ENCODE peak calls at places on chromosomes 11 and 22, in nine cellular contexts. E is IMR-90, B is GM13976, N is neural crest cell, O is Calu3, D is WTC11, G is GM12865, U is body of pancreas, W is glutamatergic neuron. K is an unnamed sample.

GRCh38 chr11:58923300-58923788 is 15.9 kb upstream of the GLYATL1 start:
- DNase-seq in E (peak), B (peak), N (no peak), O (no peak), D (peak), G (peak), U (peak), W (no peak), K (peak)

GRCh38 chr11:44737222-44737621 is 10.5 kb downstream of the TSPAN18 start:
- DNase-seq in E (no peak), B (no peak), N (no peak), O (no peak), D (no peak), G (no peak), U (no peak), W (no peak), K (no peak)

GRCh38 chr11:110298298-110298765 is 1.9 kb upstream of the RDX start:
- DNase-seq in E (no peak), B (no peak), N (no peak), O (no peak), D (no peak), G (no peak), U (peak), W (no peak), K (peak)

GRCh38 chr11:110883266-110883665 is 171.0 kb upstream of the ARHGAP20 start:
- DNase-seq in E (peak), B (no peak), N (no peak), O (no peak), D (no peak), G (no peak), U (no peak), W (no peak), K (no peak)

GRCh38 chr11:2791139-2791520 is 91.3 kb upstream of the KCNQ1OT1 start:
- DNase-seq in E (no peak), B (no peak), N (no peak), O (no peak), D (peak), G (no peak), U (peak), W (peak), K (no peak)

GRCh38 chr22:42913874-42914510 is 56.9 kb upstream of the ARFGAP3 start:
- DNase-seq in E (no peak), B (no peak), N (no peak), O (no peak), D (no peak), G (no peak), U (peak), W (no peak), K (no peak)

GRCh38 chr22:22201185-22201924 is 43.2 kb upstream of the VPREB1 start:
- DNase-seq in E (peak), B (peak), N (no peak), O (peak), D (peak), G (peak), U (peak), W (peak), K (no peak)

GRCh38 chr11:62501432-62501891 is 45.1 kb downstream of the AHNAK start:
- DNase-seq in E (peak), B (peak), N (no peak), O (no peak), D (no peak), G (no peak), U (peak), W (peak), K (no peak)

GRCh38 chr11:134536677-134537076 is 124.6 kb upstream of the B3GAT1 start:
- DNase-seq in E (no peak), B (no peak), N (no peak), O (no peak), D (no peak), G (no peak), U (no peak), W (peak), K (no peak)

GRCh38 chr11:3810951-3811350 is 2.6 kb downstream of the PGAP2 start:
- DNase-seq in E (peak), B (no peak), N (no peak), O (no peak), D (no peak), G (no peak), U (no peak), W (no peak), K (no peak)

GRCh38 chr11:117515892-117516291 is 188.2 kb downstream of the CEP164 start:
- DNase-seq in E (no peak), B (no peak), N (no peak), O (no peak), D (no peak), G (no peak), U (no peak), W (no peak), K (no peak)

GRCh38 chr22:43862074-43862881 is at the start of gene SULT4A1:
- DNase-seq in E (peak), B (no peak), N (peak), O (peak), D (peak), G (no peak), U (peak), W (peak), K (no peak)

GRCh38 chr11:123218451-123218850 is 23.4 kb upstream of the CLMP start:
- DNase-seq in E (peak), B (no peak), N (no peak), O (no peak), D (no peak), G (no peak), U (no peak), W (no peak), K (peak)

GRCh38 chr11:37500425-37500824 is 902.4 kb upstream of the RAG2 start:
- DNase-seq in E (peak), B (no peak), N (no peak), O (no peak), D (no peak), G (no peak), U (no peak), W (no peak), K (peak)

GRCh38 chr22:43236401-43237166 is 49.6 kb upstream of the TTLL12 start:
- DNase-seq in E (no peak), B (no peak), N (no peak), O (no peak), D (no peak), G (no peak), U (peak), W (no peak), K (no peak)

GRCh38 chr22:20532256-20532993 is 25.0 kb downstream of the MED15 start:
- DNase-seq in E (no peak), B (no peak), N (no peak), O (no peak), D (no peak), G (no peak), U (no peak), W (no peak), K (no peak)

GRCh38 chr22:49889071-49889470 is 29.2 kb downstream of the ALG12 start:
- DNase-seq in E (no peak), B (no peak), N (no peak), O (no peak), D (no peak), G (no peak), U (no peak), W (no peak), K (no peak)

GRCh38 chr22:38632528-38632927 is 23.7 kb downstream of the FAM227A start:
- DNase-seq in E (no peak), B (no peak), N (no peak), O (no peak), D (no peak), G (no peak), U (no peak), W (no peak), K (no peak)

GRCh38 chr11:1392111-1392510 is 2.4 kb downstream of the BRSK2 start:
- DNase-seq in E (no peak), B (no peak), N (no peak), O (no peak), D (no peak), G (no peak), U (peak), W (no peak), K (no peak)

GRCh38 chr22:43434601-43435311 is 22.9 kb downstream of the MPPED1 start:
- DNase-seq in E (no peak), B (no peak), N (no peak), O (no peak), D (no peak), G (no peak), U (no peak), W (no peak), K (no peak)

GRCh38 chr11:47595029-47595428 is 818 bp upstream of the C1QTNF4 start:
- DNase-seq in E (no peak), B (no peak), N (no peak), O (no peak), D (no peak), G (no peak), U (no peak), W (no peak), K (no peak)

GRCh38 chr11:101583180-101584128 is at the start of gene TRPC6:
- DNase-seq in E (peak), B (peak), N (peak), O (no peak), D (peak), G (no peak), U (peak), W (peak), K (peak)

GRCh38 chr11:18768472-18768901 is 23.1 kb downstream of the PTPN5 start:
- DNase-seq in E (no peak), B (peak), N (no peak), O (no peak), D (no peak), G (peak), U (no peak), W (no peak), K (peak)

GRCh38 chr22:45200862-45201511 is 37.3 kb downstream of the NUP50 start:
- DNase-seq in E (peak), B (no peak), N (no peak), O (no peak), D (no peak), G (no peak), U (no peak), W (peak), K (peak)

GRCh38 chr11:19919050-19919561 is 206.5 kb downstream of the NAV2 start:
- DNase-seq in E (peak), B (no peak), N (no peak), O (peak), D (no peak), G (no peak), U (peak), W (no peak), K (peak)

GRCh38 chr11:117219455-117219854 is 12.4 kb downstream of the PCSK7 start:
- DNase-seq in E (no peak), B (no peak), N (no peak), O (no peak), D (no peak), G (no peak), U (no peak), W (no peak), K (no peak)

GRCh38 chr11:37657645-37658044 is 1059.6 kb upstream of the RAG2 start:
- DNase-seq in E (peak), B (no peak), N (no peak), O (no peak), D (no peak), G (no peak), U (no peak), W (no peak), K (peak)

GRCh38 chr11:14119357-14119756 is 156.8 kb downstream of the SPON1 start:
- DNase-seq in E (no peak), B (no peak), N (no peak), O (no peak), D (no peak), G (no peak), U (no peak), W (no peak), K (peak)

GRCh38 chr11:19311306-19312030 is 70.7 kb upstream of the E2F8 start:
- DNase-seq in E (peak), B (peak), N (peak), O (peak), D (peak), G (peak), U (peak), W (peak), K (peak)

GRCh38 chr22:49461674-49462073 is 366.0 kb downstream of the BRD1 start:
- DNase-seq in E (no peak), B (no peak), N (no peak), O (no peak), D (no peak), G (no peak), U (no peak), W (no peak), K (no peak)

GRCh38 chr11:102111011-102111786 is 952 bp downstream of the YAP1 start:
- DNase-seq in E (peak), B (peak), N (peak), O (peak), D (peak), G (peak), U (peak), W (peak), K (peak)

GRCh38 chr11:75576017-75576416 is 14.0 kb downstream of the SERPINH1 start:
- DNase-seq in E (no peak), B (no peak), N (no peak), O (no peak), D (no peak), G (no peak), U (no peak), W (no peak), K (no peak)

GRCh38 chr11:75576445-75577049 is 14.5 kb downstream of the SERPINH1 start:
- DNase-seq in E (peak), B (peak), N (no peak), O (peak), D (peak), G (peak), U (peak), W (no peak), K (peak)

GRCh38 chr11:75577198-75577597 is 15.1 kb downstream of the SERPINH1 start:
- DNase-seq in E (peak), B (no peak), N (peak), O (peak), D (peak), G (no peak), U (peak), W (peak), K (peak)

GRCh38 chr11:75572744-75573143 is 10.7 kb downstream of the SERPINH1 start:
- DNase-seq in E (no peak), B (no peak), N (no peak), O (no peak), D (no peak), G (no peak), U (no peak), W (no peak), K (no peak)

GRCh38 chr11:75574698-75575265 is 12.7 kb downstream of the SERPINH1 start:
- DNase-seq in E (no peak), B (no peak), N (no peak), O (no peak), D (no peak), G (no peak), U (no peak), W (no peak), K (no peak)
- TF ChIP-seq CTCF in E (peak), B (no peak), N (no peak), O (no peak), D (no peak), G (no peak), U (no peak), W (no peak), K (no peak)

GRCh38 chr11:106137061-106137460 is 59.6 kb downstream of the AASDHPPT start:
- DNase-seq in E (no peak), B (no peak), N (no peak), O (no peak), D (no peak), G (no peak), U (no peak), W (no peak), K (peak)

GRCh38 chr11:106131998-106132397 is 54.5 kb downstream of the AASDHPPT start:
- DNase-seq in E (no peak), B (no peak), N (no peak), O (no peak), D (no peak), G (no peak), U (no peak), W (no peak), K (no peak)

GRCh38 chr11:106132582-106133354 is 55.3 kb downstream of the AASDHPPT start:
- DNase-seq in E (no peak), B (no peak), N (no peak), O (no peak), D (no peak), G (no peak), U (no peak), W (no peak), K (peak)

GRCh38 chr11:106137758-106138157 is 60.3 kb downstream of the AASDHPPT start:
- DNase-seq in E (no peak), B (no peak), N (no peak), O (no peak), D (no peak), G (no peak), U (no peak), W (no peak), K (no peak)

GRCh38 chr11:106133529-106133928 is 56.1 kb downstream of the AASDHPPT start:
- DNase-seq in E (no peak), B (no peak), N (no peak), O (no peak), D (no peak), G (peak), U (no peak), W (no peak), K (peak)
- TF ChIP-seq CTCF in E (peak), B (peak), N (peak), O (no peak), D (no peak), G (peak), U (no peak), W (no peak), K (no peak)

DNA sequence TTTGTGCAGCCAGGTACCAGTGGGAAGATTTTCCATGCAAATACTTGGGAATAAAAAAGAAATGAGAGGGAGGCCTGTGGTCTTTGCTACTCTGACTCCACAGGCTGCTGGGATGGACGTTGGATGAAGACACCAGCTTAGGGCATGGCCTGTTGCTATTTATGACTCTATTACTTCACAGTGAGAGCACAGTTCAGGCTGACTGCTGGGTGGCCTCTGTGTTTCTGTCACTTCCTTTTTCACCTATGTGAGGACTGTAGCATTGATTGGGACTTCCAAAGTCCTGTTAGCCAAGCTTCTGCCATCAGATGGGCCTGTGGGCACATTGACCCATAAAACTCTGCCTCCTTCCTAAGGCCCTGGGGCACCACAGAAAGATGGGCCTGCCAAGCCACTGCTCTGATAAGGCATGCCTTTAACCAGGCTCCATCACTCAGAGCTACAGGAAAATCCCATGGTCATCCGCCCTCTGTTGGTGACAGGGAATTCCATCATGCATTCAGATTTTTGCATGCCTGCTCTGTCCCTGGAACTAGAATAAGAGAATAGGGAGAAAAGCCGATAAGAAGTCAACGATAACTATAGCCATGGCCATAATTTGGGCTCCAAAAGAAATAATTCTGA is 64.6 kb downstream of the KCNJ1 start:
- DNase-seq in E (no peak), B (peak), N (peak), O (peak), D (peak), G (no peak), U (peak), W (peak), K (peak)
- TF ChIP-seq CTCF in E (peak), B (no peak), N (peak), O (no peak), D (peak), G (peak), U (peak), W (peak), K (peak)

DNA sequence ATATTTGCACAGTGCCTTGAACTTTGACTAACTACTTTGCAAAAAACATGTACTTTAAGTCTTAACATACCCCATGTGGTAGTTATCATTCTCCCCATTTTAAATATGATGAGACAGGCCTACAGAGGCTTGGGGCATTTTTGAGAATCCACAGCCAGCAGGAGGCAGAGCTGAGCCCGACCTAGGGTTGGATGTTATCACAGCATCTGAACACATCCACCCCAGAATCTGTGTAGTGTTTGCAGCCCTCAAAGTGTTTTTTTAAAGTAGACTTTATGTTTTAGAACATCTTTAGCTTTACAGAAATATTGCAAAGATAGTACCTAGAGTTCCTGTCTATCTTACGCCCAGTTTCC is 17.6 kb downstream of the OTOG start:
- DNase-seq in E (no peak), B (no peak), N (no peak), O (no peak), D (peak), G (no peak), U (no peak), W (peak), K (no peak)
- TF ChIP-seq CTCF in E (no peak), B (no peak), N (peak), O (peak), D (no peak), G (peak), U (no peak), W (no peak), K (peak)

GRCh38 chr11:72736452-72737069 is 15.6 kb downstream of the ARAP1 start:
- DNase-seq in E (peak), B (peak), N (no peak), O (no peak), D (no peak), G (peak), U (no peak), W (no peak), K (peak)
- TF ChIP-seq CTCF in E (no peak), B (no peak), N (no peak), O (no peak), D (no peak), G (no peak), U (no peak), W (no peak), K (no peak)

GRCh38 chr11:73137262-73137941 is 4.7 kb downstream of the FCHSD2 start:
- DNase-seq in E (no peak), B (no peak), N (no peak), O (no peak), D (no peak), G (no peak), U (no peak), W (no peak), K (no peak)
- TF ChIP-seq CTCF in E (no peak), B (no peak), N (peak), O (no peak), D (no peak), G (peak), U (no peak), W (no peak), K (no peak)

GRCh38 chr22:31150615-31151014 is 9.4 kb upstream of the RNF185 start:
- DNase-seq in E (no peak), B (no peak), N (no peak), O (peak), D (no peak), G (peak), U (no peak), W (no peak), K (no peak)
- TF ChIP-seq CTCF in E (peak), B (no peak), N (peak), O (peak), D (no peak), G (peak), U (no peak), W (peak), K (peak)

DNA sequence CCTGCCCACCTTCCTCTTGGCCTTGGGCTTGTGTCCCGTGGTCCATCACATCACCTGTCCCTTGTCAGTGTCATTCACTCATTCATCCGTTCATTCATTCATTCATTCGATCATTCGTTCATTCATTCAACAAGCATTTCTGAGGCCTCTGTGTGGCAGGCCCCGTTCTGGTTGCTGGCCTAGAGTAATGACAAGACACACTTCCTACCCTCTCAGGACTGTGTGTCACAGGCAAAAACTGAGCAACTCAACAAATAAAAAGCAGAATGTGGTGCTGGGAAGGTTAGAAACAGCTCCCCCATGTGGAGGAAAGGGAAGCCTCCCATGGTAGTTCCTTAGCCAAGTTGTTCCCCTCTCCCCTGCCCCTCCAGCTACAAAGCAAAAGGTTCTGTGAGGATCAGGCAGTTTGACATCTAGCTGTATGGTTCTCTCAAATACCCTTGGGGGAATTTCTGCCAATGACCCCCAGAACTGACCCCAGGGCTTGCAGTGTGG is 1.6 kb upstream of the OMP start:
- DNase-seq in E (peak), B (peak), N (no peak), O (peak), D (peak), G (peak), U (no peak), W (no peak), K (peak)
- TF ChIP-seq CTCF in E (peak), B (no peak), N (peak), O (peak), D (peak), G (peak), U (peak), W (peak), K (peak)

GRCh38 chr11:60563553-60564235 is 48.5 kb downstream of the MS4A13 start:
- DNase-seq in E (no peak), B (peak), N (no peak), O (no peak), D (peak), G (peak), U (no peak), W (peak), K (peak)
- TF ChIP-seq CTCF in E (no peak), B (no peak), N (no peak), O (no peak), D (no peak), G (no peak), U (no peak), W (no peak), K (no peak)

GRCh38 chr11:114359342-114359741 is 41.0 kb downstream of the C11orf71 start:
- DNase-seq in E (peak), B (no peak), N (no peak), O (no peak), D (no peak), G (no peak), U (no peak), W (no peak), K (peak)
- TF ChIP-seq CTCF in E (no peak), B (no peak), N (no peak), O (no peak), D (no peak), G (no peak), U (no peak), W (no peak), K (no peak)

K was measured in bronchial epithelial cell.